ENCODE peak calls at places on chromosomes 11 and 22, in seven cellular contexts. One of them, this sample, is unnamed.

GRCh38 chr11:87281496-87281895 is 243.8 kb downstream of the TMEM135 start:
- DNase-seq in WERI-Rb-1: no peak
- DNase-seq in A549: peak; percentile 28
- DNase-seq in GM23248: peak; percentile 79
- DNase-seq in GM04504: peak; percentile 17
- DNase-seq in testis: no peak
- DNase-seq in stimulated activated CD8-positive, alpha-beta memory T cell treated with anti-CD3 and anti-CD28 coated beads, Interleukin-4, amount 100 ng/mL, for 4 hours: no peak
- DNase-seq in this sample: peak; percentile 86

GRCh38 chr22:29106839-29107238 is 34.0 kb downstream of the KREMEN1 start:
- DNase-seq in WERI-Rb-1: peak; percentile 63
- DNase-seq in A549: no peak
- DNase-seq in GM23248: no peak
- DNase-seq in GM04504: no peak
- DNase-seq in testis: no peak
- DNase-seq in stimulated activated CD8-positive, alpha-beta memory T cell treated with anti-CD3 and anti-CD28 coated beads, Interleukin-4, amount 100 ng/mL, for 4 hours: no peak
- DNase-seq in this sample: no peak

GRCh38 chr22:27213766-27214581 is 556.6 kb downstream of the MIAT start:
- DNase-seq in WERI-Rb-1: no peak
- DNase-seq in A549: no peak
- DNase-seq in GM23248: peak; percentile 33
- DNase-seq in GM04504: no peak
- DNase-seq in testis: peak; percentile 70
- DNase-seq in stimulated activated CD8-positive, alpha-beta memory T cell treated with anti-CD3 and anti-CD28 coated beads, Interleukin-4, amount 100 ng/mL, for 4 hours: no peak
- DNase-seq in this sample: peak; percentile 52

GRCh38 chr22:17724678-17725464 is 49.4 kb downstream of the BID start:
- DNase-seq in WERI-Rb-1: no peak
- DNase-seq in A549: no peak
- DNase-seq in GM23248: no peak
- DNase-seq in GM04504: no peak
- DNase-seq in testis: peak; percentile 62
- DNase-seq in stimulated activated CD8-positive, alpha-beta memory T cell treated with anti-CD3 and anti-CD28 coated beads, Interleukin-4, amount 100 ng/mL, for 4 hours: no peak
- DNase-seq in this sample: no peak

GRCh38 chr11:68331338-68331947 is 19.1 kb downstream of the LRP5 start:
- DNase-seq in WERI-Rb-1: no peak
- DNase-seq in A549: no peak
- DNase-seq in GM23248: no peak
- DNase-seq in GM04504: no peak
- DNase-seq in testis: no peak
- DNase-seq in stimulated activated CD8-positive, alpha-beta memory T cell treated with anti-CD3 and anti-CD28 coated beads, Interleukin-4, amount 100 ng/mL, for 4 hours: no peak
- DNase-seq in this sample: no peak

GRCh38 chr11:499201-500076 is 7.6 kb downstream of the RNH1 start:
- DNase-seq in WERI-Rb-1: no peak
- DNase-seq in A549: no peak
- DNase-seq in GM23248: no peak
- DNase-seq in GM04504: no peak
- DNase-seq in testis: no peak
- DNase-seq in stimulated activated CD8-positive, alpha-beta memory T cell treated with anti-CD3 and anti-CD28 coated beads, Interleukin-4, amount 100 ng/mL, for 4 hours: no peak
- DNase-seq in this sample: no peak

GRCh38 chr11:69461272-69461962 is 20.0 kb upstream of the LINC01488 start:
- DNase-seq in WERI-Rb-1: no peak
- DNase-seq in A549: no peak
- DNase-seq in GM23248: no peak
- DNase-seq in GM04504: no peak
- DNase-seq in testis: no peak
- DNase-seq in stimulated activated CD8-positive, alpha-beta memory T cell treated with anti-CD3 and anti-CD28 coated beads, Interleukin-4, amount 100 ng/mL, for 4 hours: no peak
- DNase-seq in this sample: no peak

GRCh38 chr11:2271327-2272240 is 1.2 kb upstream of the ASCL2 start:
- DNase-seq in WERI-Rb-1: no peak
- DNase-seq in A549: no peak
- DNase-seq in GM23248: no peak
- DNase-seq in GM04504: no peak
- DNase-seq in testis: peak; percentile 12
- DNase-seq in stimulated activated CD8-positive, alpha-beta memory T cell treated with anti-CD3 and anti-CD28 coated beads, Interleukin-4, amount 100 ng/mL, for 4 hours: no peak
- DNase-seq in this sample: no peak

GRCh38 chr11:19093976-19094375 is 23.0 kb upstream of the ZDHHC13 start:
- DNase-seq in WERI-Rb-1: no peak
- DNase-seq in A549: no peak
- DNase-seq in GM23248: peak; percentile 26
- DNase-seq in GM04504: no peak
- DNase-seq in testis: no peak
- DNase-seq in stimulated activated CD8-positive, alpha-beta memory T cell treated with anti-CD3 and anti-CD28 coated beads, Interleukin-4, amount 100 ng/mL, for 4 hours: no peak
- DNase-seq in this sample: peak; percentile 32

GRCh38 chr11:65920035-65920802 is 993 bp downstream of the DRAP1 start:
- DNase-seq in WERI-Rb-1: no peak
- DNase-seq in A549: no peak
- DNase-seq in GM23248: peak; percentile 44
- DNase-seq in GM04504: no peak
- DNase-seq in testis: peak; percentile 54
- DNase-seq in stimulated activated CD8-positive, alpha-beta memory T cell treated with anti-CD3 and anti-CD28 coated beads, Interleukin-4, amount 100 ng/mL, for 4 hours: no peak
- DNase-seq in this sample: no peak

GRCh38 chr22:17366830-17367229 is 2.4 kb upstream of the CECR2 start:
- DNase-seq in WERI-Rb-1: peak; percentile 35
- DNase-seq in A549: peak; percentile 33
- DNase-seq in GM23248: no peak
- DNase-seq in GM04504: no peak
- DNase-seq in testis: peak; percentile 42
- DNase-seq in stimulated activated CD8-positive, alpha-beta memory T cell treated with anti-CD3 and anti-CD28 coated beads, Interleukin-4, amount 100 ng/mL, for 4 hours: no peak
- DNase-seq in this sample: no peak

GRCh38 chr22:37019309-37020191 is at the start of the genes MPST and TST:
- DNase-seq in WERI-Rb-1: peak; percentile 85
- DNase-seq in A549: peak; percentile 63
- DNase-seq in GM23248: peak; percentile 80
- DNase-seq in GM04504: no peak
- DNase-seq in testis: peak; percentile 82
- DNase-seq in stimulated activated CD8-positive, alpha-beta memory T cell treated with anti-CD3 and anti-CD28 coated beads, Interleukin-4, amount 100 ng/mL, for 4 hours: no peak
- DNase-seq in this sample: peak; percentile 43

GRCh38 chr22:20956258-20957117 is 10.6 kb upstream of the AIFM3 start:
- DNase-seq in WERI-Rb-1: no peak
- DNase-seq in A549: peak; percentile 75
- DNase-seq in GM23248: peak; percentile 64
- DNase-seq in GM04504: no peak
- DNase-seq in testis: no peak
- DNase-seq in stimulated activated CD8-positive, alpha-beta memory T cell treated with anti-CD3 and anti-CD28 coated beads, Interleukin-4, amount 100 ng/mL, for 4 hours: no peak
- DNase-seq in this sample: peak; percentile 51

GRCh38 chr22:19717181-19717580 is 2.9 kb downstream of the SEPTIN5 start:
- DNase-seq in WERI-Rb-1: no peak
- DNase-seq in A549: no peak
- DNase-seq in GM23248: no peak
- DNase-seq in GM04504: no peak
- DNase-seq in testis: no peak
- DNase-seq in stimulated activated CD8-positive, alpha-beta memory T cell treated with anti-CD3 and anti-CD28 coated beads, Interleukin-4, amount 100 ng/mL, for 4 hours: no peak
- DNase-seq in this sample: no peak

GRCh38 chr22:27488456-27489224 is 312.9 kb downstream of the MN1 start:
- DNase-seq in WERI-Rb-1: no peak
- DNase-seq in A549: no peak
- DNase-seq in GM23248: peak; percentile 21
- DNase-seq in GM04504: no peak
- DNase-seq in testis: peak; percentile 28
- DNase-seq in stimulated activated CD8-positive, alpha-beta memory T cell treated with anti-CD3 and anti-CD28 coated beads, Interleukin-4, amount 100 ng/mL, for 4 hours: no peak
- DNase-seq in this sample: no peak

GRCh38 chr11:84564180-84564866 is 1062.8 kb downstream of the DLG2 start:
- DNase-seq in WERI-Rb-1: peak; percentile 41
- DNase-seq in A549: peak; percentile 87
- DNase-seq in GM23248: peak; percentile 65
- DNase-seq in GM04504: no peak
- DNase-seq in testis: peak; percentile 67
- DNase-seq in stimulated activated CD8-positive, alpha-beta memory T cell treated with anti-CD3 and anti-CD28 coated beads, Interleukin-4, amount 100 ng/mL, for 4 hours: no peak
- DNase-seq in this sample: peak; percentile 62

GRCh38 chr11:133525976-133526375 is 6.3 kb downstream of the OPCML start:
- DNase-seq in WERI-Rb-1: no peak
- DNase-seq in A549: no peak
- DNase-seq in GM23248: no peak
- DNase-seq in GM04504: no peak
- DNase-seq in testis: no peak
- DNase-seq in stimulated activated CD8-positive, alpha-beta memory T cell treated with anti-CD3 and anti-CD28 coated beads, Interleukin-4, amount 100 ng/mL, for 4 hours: no peak
- DNase-seq in this sample: no peak

GRCh38 chr22:41933411-41934177 is 7.0 kb upstream of the TNFRSF13C start:
- DNase-seq in WERI-Rb-1: no peak
- DNase-seq in A549: no peak
- DNase-seq in GM23248: no peak
- DNase-seq in GM04504: no peak
- DNase-seq in testis: no peak
- DNase-seq in stimulated activated CD8-positive, alpha-beta memory T cell treated with anti-CD3 and anti-CD28 coated beads, Interleukin-4, amount 100 ng/mL, for 4 hours: no peak
- DNase-seq in this sample: no peak

GRCh38 chr11:94128171-94128745 is 383 bp upstream of the PANX1 start:
- DNase-seq in WERI-Rb-1: no peak
- DNase-seq in A549: no peak
- DNase-seq in GM23248: peak; percentile 68
- DNase-seq in GM04504: no peak
- DNase-seq in testis: no peak
- DNase-seq in stimulated activated CD8-positive, alpha-beta memory T cell treated with anti-CD3 and anti-CD28 coated beads, Interleukin-4, amount 100 ng/mL, for 4 hours: no peak
- DNase-seq in this sample: no peak

GRCh38 chr22:21698430-21699329 is 32.9 kb downstream of the PPIL2 start:
- DNase-seq in WERI-Rb-1: peak; percentile 80
- DNase-seq in A549: no peak
- DNase-seq in GM23248: no peak
- DNase-seq in GM04504: no peak
- DNase-seq in testis: peak; percentile 59
- DNase-seq in stimulated activated CD8-positive, alpha-beta memory T cell treated with anti-CD3 and anti-CD28 coated beads, Interleukin-4, amount 100 ng/mL, for 4 hours: no peak
- DNase-seq in this sample: peak; percentile 7

GRCh38 chr11:27254744-27255446 is 108.1 kb downstream of the CCDC34 start:
- DNase-seq in WERI-Rb-1: no peak
- DNase-seq in A549: no peak
- DNase-seq in GM23248: peak; percentile 85
- DNase-seq in GM04504: peak; percentile 76
- DNase-seq in testis: no peak
- DNase-seq in stimulated activated CD8-positive, alpha-beta memory T cell treated with anti-CD3 and anti-CD28 coated beads, Interleukin-4, amount 100 ng/mL, for 4 hours: no peak
- DNase-seq in this sample: peak; percentile 50

GRCh38 chr11:75287579-75287978 is 47.0 kb downstream of the TPBGL start:
- DNase-seq in WERI-Rb-1: no peak
- DNase-seq in A549: no peak
- DNase-seq in GM23248: no peak
- DNase-seq in GM04504: no peak
- DNase-seq in testis: no peak
- DNase-seq in stimulated activated CD8-positive, alpha-beta memory T cell treated with anti-CD3 and anti-CD28 coated beads, Interleukin-4, amount 100 ng/mL, for 4 hours: no peak
- DNase-seq in this sample: no peak

GRCh38 chr11:73431431-73431830 is 55.2 kb downstream of the RELT start:
- DNase-seq in WERI-Rb-1: no peak
- DNase-seq in A549: no peak
- DNase-seq in GM23248: peak; percentile 30
- DNase-seq in GM04504: no peak
- DNase-seq in testis: no peak
- DNase-seq in stimulated activated CD8-positive, alpha-beta memory T cell treated with anti-CD3 and anti-CD28 coated beads, Interleukin-4, amount 100 ng/mL, for 4 hours: no peak
- DNase-seq in this sample: no peak

GRCh38 chr11:76773921-76774361 is 9.2 kb upstream of the TSKU start:
- DNase-seq in WERI-Rb-1: no peak
- DNase-seq in A549: no peak
- DNase-seq in GM23248: no peak
- DNase-seq in GM04504: no peak
- DNase-seq in testis: no peak
- DNase-seq in stimulated activated CD8-positive, alpha-beta memory T cell treated with anti-CD3 and anti-CD28 coated beads, Interleukin-4, amount 100 ng/mL, for 4 hours: no peak
- DNase-seq in this sample: no peak

GRCh38 chr11:1050581-1051355 is 14.2 kb upstream of the MUC6 start:
- DNase-seq in WERI-Rb-1: peak; percentile 75
- DNase-seq in A549: peak; percentile 79
- DNase-seq in GM23248: peak; percentile 81
- DNase-seq in GM04504: peak; percentile 15
- DNase-seq in testis: peak; percentile 77
- DNase-seq in stimulated activated CD8-positive, alpha-beta memory T cell treated with anti-CD3 and anti-CD28 coated beads, Interleukin-4, amount 100 ng/mL, for 4 hours: peak; percentile 37
- DNase-seq in this sample: peak; percentile 42

GRCh38 chr11:40276960-40277359 is 1182.5 kb downstream of the LRRC4C start:
- DNase-seq in WERI-Rb-1: no peak
- DNase-seq in A549: no peak
- DNase-seq in GM23248: no peak
- DNase-seq in GM04504: no peak
- DNase-seq in testis: no peak
- DNase-seq in stimulated activated CD8-positive, alpha-beta memory T cell treated with anti-CD3 and anti-CD28 coated beads, Interleukin-4, amount 100 ng/mL, for 4 hours: no peak
- DNase-seq in this sample: no peak

GRCh38 chr11:2436521-2437031 is 7.7 kb downstream of the TRPM5 start:
- DNase-seq in WERI-Rb-1: no peak
- DNase-seq in A549: no peak
- DNase-seq in GM23248: no peak
- DNase-seq in GM04504: no peak
- DNase-seq in testis: no peak
- DNase-seq in stimulated activated CD8-positive, alpha-beta memory T cell treated with anti-CD3 and anti-CD28 coated beads, Interleukin-4, amount 100 ng/mL, for 4 hours: no peak
- DNase-seq in this sample: no peak

GRCh38 chr22:25125693-25126357 is 73.8 kb upstream of the CRYBB3 start:
- DNase-seq in WERI-Rb-1: no peak
- DNase-seq in A549: no peak
- DNase-seq in GM23248: no peak
- DNase-seq in GM04504: no peak
- DNase-seq in testis: no peak
- DNase-seq in stimulated activated CD8-positive, alpha-beta memory T cell treated with anti-CD3 and anti-CD28 coated beads, Interleukin-4, amount 100 ng/mL, for 4 hours: no peak
- DNase-seq in this sample: no peak

GRCh38 chr11:15635501-15635900 is 520.8 kb downstream of the INSC start:
- DNase-seq in WERI-Rb-1: no peak
- DNase-seq in A549: no peak
- DNase-seq in GM23248: no peak
- DNase-seq in GM04504: no peak
- DNase-seq in testis: no peak
- DNase-seq in stimulated activated CD8-positive, alpha-beta memory T cell treated with anti-CD3 and anti-CD28 coated beads, Interleukin-4, amount 100 ng/mL, for 4 hours: no peak
- DNase-seq in this sample: no peak

GRCh38 chr11:44654057-44654456 is 72.7 kb upstream of the TSPAN18 start:
- DNase-seq in WERI-Rb-1: peak; percentile 3
- DNase-seq in A549: no peak
- DNase-seq in GM23248: no peak
- DNase-seq in GM04504: no peak
- DNase-seq in testis: no peak
- DNase-seq in stimulated activated CD8-positive, alpha-beta memory T cell treated with anti-CD3 and anti-CD28 coated beads, Interleukin-4, amount 100 ng/mL, for 4 hours: no peak
- DNase-seq in this sample: no peak

GRCh38 chr11:57413681-57414080 is 13.2 kb downstream of the SLC43A3 start:
- DNase-seq in WERI-Rb-1: no peak
- DNase-seq in A549: no peak
- DNase-seq in GM23248: no peak
- DNase-seq in GM04504: no peak
- DNase-seq in testis: no peak
- DNase-seq in stimulated activated CD8-positive, alpha-beta memory T cell treated with anti-CD3 and anti-CD28 coated beads, Interleukin-4, amount 100 ng/mL, for 4 hours: no peak
- DNase-seq in this sample: no peak

GRCh38 chr11:119447664-119448242 is 24.8 kb upstream of the THY1 start:
- DNase-seq in WERI-Rb-1: no peak
- DNase-seq in A549: no peak
- DNase-seq in GM23248: no peak
- DNase-seq in GM04504: no peak
- DNase-seq in testis: no peak
- DNase-seq in stimulated activated CD8-positive, alpha-beta memory T cell treated with anti-CD3 and anti-CD28 coated beads, Interleukin-4, amount 100 ng/mL, for 4 hours: no peak
- DNase-seq in this sample: no peak

GRCh38 chr22:19962246-19962908 is 20.8 kb upstream of the TXNRD2 start:
- DNase-seq in WERI-Rb-1: peak; percentile 86
- DNase-seq in A549: peak; percentile 77
- DNase-seq in GM23248: peak; percentile 90
- DNase-seq in GM04504: no peak
- DNase-seq in testis: peak; percentile 75
- DNase-seq in stimulated activated CD8-positive, alpha-beta memory T cell treated with anti-CD3 and anti-CD28 coated beads, Interleukin-4, amount 100 ng/mL, for 4 hours: no peak
- DNase-seq in this sample: peak; percentile 74

GRCh38 chr22:26889794-26890193 is 232.4 kb downstream of the MIAT start:
- DNase-seq in WERI-Rb-1: no peak
- DNase-seq in A549: no peak
- DNase-seq in GM23248: peak; percentile 33
- DNase-seq in GM04504: no peak
- DNase-seq in testis: no peak
- DNase-seq in stimulated activated CD8-positive, alpha-beta memory T cell treated with anti-CD3 and anti-CD28 coated beads, Interleukin-4, amount 100 ng/mL, for 4 hours: no peak
- DNase-seq in this sample: no peak

GRCh38 chr22:46625113-46625842 is 5.1 kb downstream of the GRAMD4 start:
- DNase-seq in WERI-Rb-1: no peak
- DNase-seq in A549: no peak
- DNase-seq in GM23248: no peak
- DNase-seq in GM04504: no peak
- DNase-seq in testis: no peak
- DNase-seq in stimulated activated CD8-positive, alpha-beta memory T cell treated with anti-CD3 and anti-CD28 coated beads, Interleukin-4, amount 100 ng/mL, for 4 hours: no peak
- DNase-seq in this sample: no peak

GRCh38 chr22:24418786-24419479 is 8.5 kb upstream of the ADORA2A start:
- DNase-seq in WERI-Rb-1: no peak
- DNase-seq in A549: no peak
- DNase-seq in GM23248: no peak
- DNase-seq in GM04504: no peak
- DNase-seq in testis: no peak
- DNase-seq in stimulated activated CD8-positive, alpha-beta memory T cell treated with anti-CD3 and anti-CD28 coated beads, Interleukin-4, amount 100 ng/mL, for 4 hours: no peak
- DNase-seq in this sample: no peak